ENCODE peak calls at places on chromosome 15, in seven cellular contexts. One of them, this sample, is unnamed. For H3K4me1, the result is how much of the 10 kb centered on the place peaks cover.

GRCh38 chr15:77867266-77868047 is 210.1 kb downstream of the TBC1D2B start:
- DNase-seq in left lung: peak
- DNase-seq in adrenal gland: no peak
- DNase-seq in lower lobe of right lung: peak
- DNase-seq in stomach: no peak
- DNase-seq in A549: no peak
- DNase-seq in uterus: peak
- DNase-seq in this sample: no peak

GRCh38 chr15:43514241-43515057 is 3.0 kb upstream of the MAP1A start:
- DNase-seq in left lung: no peak
- DNase-seq in adrenal gland: no peak
- DNase-seq in lower lobe of right lung: no peak
- DNase-seq in stomach: no peak
- DNase-seq in A549: no peak
- DNase-seq in uterus: no peak
- DNase-seq in this sample: no peak

GRCh38 chr15:30905821-30906220 is 2.1 kb downstream of the FAN1 start:
- DNase-seq in left lung: no peak
- DNase-seq in adrenal gland: no peak
- DNase-seq in lower lobe of right lung: no peak
- DNase-seq in stomach: no peak
- DNase-seq in A549: no peak
- DNase-seq in uterus: no peak
- DNase-seq in this sample: no peak

GRCh38 chr15:62475595-62475994 is 310.5 kb upstream of the C2CD4B start:
- DNase-seq in left lung: no peak
- DNase-seq in adrenal gland: no peak
- DNase-seq in lower lobe of right lung: no peak
- DNase-seq in stomach: no peak
- DNase-seq in A549: no peak
- DNase-seq in uterus: no peak
- DNase-seq in this sample: no peak

GRCh38 chr15:75620776-75621536 is 4.6 kb downstream of the SNUPN start:
- DNase-seq in left lung: peak
- DNase-seq in adrenal gland: peak
- DNase-seq in lower lobe of right lung: peak
- DNase-seq in stomach: peak
- DNase-seq in A549: no peak
- DNase-seq in uterus: peak
- DNase-seq in this sample: peak

GRCh38 chr15:90716317-90716975 is 700 bp upstream of the BLM start:
- DNase-seq in left lung: no peak
- DNase-seq in adrenal gland: no peak
- DNase-seq in lower lobe of right lung: no peak
- DNase-seq in stomach: no peak
- DNase-seq in A549: no peak
- DNase-seq in uterus: no peak
- DNase-seq in this sample: no peak

GRCh38 chr15:101386967-101387366 is 91.9 kb upstream of the SNRPA1 start:
- DNase-seq in left lung: peak
- DNase-seq in adrenal gland: no peak
- DNase-seq in lower lobe of right lung: no peak
- DNase-seq in stomach: no peak
- DNase-seq in A549: no peak
- DNase-seq in uterus: no peak
- DNase-seq in this sample: no peak

GRCh38 chr15:63327648-63328421 is 50.4 kb downstream of the APH1B start:
- DNase-seq in left lung: no peak
- DNase-seq in adrenal gland: no peak
- DNase-seq in lower lobe of right lung: no peak
- DNase-seq in stomach: no peak
- DNase-seq in A549: no peak
- DNase-seq in uterus: no peak
- DNase-seq in this sample: no peak

DNA sequence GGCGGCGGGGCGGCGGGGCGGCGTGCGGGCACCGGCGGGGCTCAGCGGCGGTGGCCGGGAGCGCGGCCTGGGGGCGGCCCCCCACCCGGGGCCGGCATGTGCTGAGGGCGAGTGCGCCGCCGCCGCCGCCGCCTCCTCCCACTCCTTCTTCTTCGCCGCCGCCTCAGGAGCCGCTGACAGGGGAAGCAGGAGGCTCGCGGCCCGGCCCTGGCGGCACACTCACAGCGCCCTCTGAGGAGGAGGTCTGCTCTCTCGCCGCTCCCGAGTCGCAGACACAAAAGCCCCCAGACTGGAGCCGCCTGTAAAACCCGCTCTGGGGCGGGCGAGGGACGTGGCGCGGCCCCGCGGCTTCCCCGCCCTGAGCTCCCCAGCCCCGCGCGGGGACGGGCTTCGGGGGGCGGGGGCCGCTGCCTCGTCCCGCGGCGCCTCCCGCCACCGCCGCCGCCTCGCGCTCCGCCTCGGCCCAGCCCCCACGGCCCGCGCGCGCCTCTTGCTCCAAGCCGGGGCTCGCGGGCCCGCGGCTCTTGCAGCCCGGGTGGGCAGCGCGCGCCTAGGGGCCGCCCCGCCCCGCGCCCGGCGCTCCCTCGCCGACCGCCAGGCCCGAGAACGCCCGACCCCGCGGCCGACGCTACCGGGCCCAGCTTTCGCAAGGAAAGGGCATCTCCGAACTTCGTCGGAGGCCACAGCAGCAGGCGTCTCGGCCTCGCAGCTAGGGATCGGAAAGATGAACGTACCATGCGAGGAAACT is at the start of gene PYGO1:
- DNase-seq in left lung: peak
- DNase-seq in adrenal gland: peak
- DNase-seq in lower lobe of right lung: peak
- DNase-seq in stomach: peak
- DNase-seq in A549: peak
- DNase-seq in uterus: peak
- DNase-seq in this sample: peak
- TF ChIP-seq CTCF in left lung: no peak
- TF ChIP-seq CTCF in adrenal gland: no peak
- TF ChIP-seq CTCF in lower lobe of right lung: no peak
- TF ChIP-seq CTCF in stomach: no peak
- TF ChIP-seq CTCF in A549: no peak
- TF ChIP-seq CTCF in uterus: no peak
- TF ChIP-seq CTCF in this sample: no peak

GRCh38 chr15:41774873-41775417 is 661 bp downstream of the MAPKBP1 start:
- DNase-seq in left lung: no peak
- DNase-seq in adrenal gland: no peak
- DNase-seq in lower lobe of right lung: no peak
- DNase-seq in stomach: no peak
- DNase-seq in A549: no peak
- DNase-seq in uterus: no peak
- DNase-seq in this sample: no peak
- H3K4me1 ChIP-seq in left lung: half or more
- H3K4me1 ChIP-seq in adrenal gland: half or more
- H3K4me1 ChIP-seq in lower lobe of right lung: under half
- H3K4me1 ChIP-seq in stomach: half or more
- H3K4me1 ChIP-seq in A549: under half
- H3K4me1 ChIP-seq in uterus: under half
- H3K4me1 ChIP-seq in this sample: under half

GRCh38 chr15:39171944-39172368 is 408.9 kb upstream of the THBS1 start:
- DNase-seq in left lung: peak
- DNase-seq in adrenal gland: peak
- DNase-seq in lower lobe of right lung: peak
- DNase-seq in stomach: peak
- DNase-seq in A549: peak
- DNase-seq in uterus: peak
- DNase-seq in this sample: peak

GRCh38 chr15:39172380-39173281 is 408.2 kb upstream of the THBS1 start:
- DNase-seq in left lung: no peak
- DNase-seq in adrenal gland: peak
- DNase-seq in lower lobe of right lung: no peak
- DNase-seq in stomach: no peak
- DNase-seq in A549: no peak
- DNase-seq in uterus: peak
- DNase-seq in this sample: no peak

GRCh38 chr15:39177561-39177960 is 403.3 kb upstream of the THBS1 start:
- DNase-seq in left lung: no peak
- DNase-seq in adrenal gland: no peak
- DNase-seq in lower lobe of right lung: no peak
- DNase-seq in stomach: no peak
- DNase-seq in A549: no peak
- DNase-seq in uterus: no peak
- DNase-seq in this sample: no peak

GRCh38 chr15:39174332-39174731 is 406.5 kb upstream of the THBS1 start:
- DNase-seq in left lung: no peak
- DNase-seq in adrenal gland: no peak
- DNase-seq in lower lobe of right lung: no peak
- DNase-seq in stomach: no peak
- DNase-seq in A549: no peak
- DNase-seq in uterus: no peak
- DNase-seq in this sample: no peak

DNA sequence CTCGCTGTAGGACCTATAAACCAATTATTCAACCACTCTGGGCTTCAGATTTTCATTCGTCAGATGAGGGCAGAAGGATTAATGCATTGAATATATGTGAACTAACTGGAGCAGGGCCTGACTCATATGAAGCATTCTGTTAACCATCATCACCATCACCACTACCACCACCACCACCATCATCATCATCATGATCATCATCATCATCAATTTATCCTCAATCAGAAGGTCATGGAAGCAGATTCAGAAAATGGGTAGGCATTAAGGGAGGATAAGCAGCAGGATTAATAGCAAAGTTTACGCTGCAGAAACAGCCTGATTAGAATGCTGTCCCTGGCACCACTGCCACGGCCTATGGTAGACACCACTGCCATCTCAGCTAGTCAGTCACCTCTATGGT is 407.5 kb upstream of the THBS1 start:
- DNase-seq in left lung: no peak
- DNase-seq in adrenal gland: no peak
- DNase-seq in lower lobe of right lung: no peak
- DNase-seq in stomach: no peak
- DNase-seq in A549: no peak
- DNase-seq in uterus: no peak
- DNase-seq in this sample: no peak
- H3K4me3 ChIP-seq in left lung: no peak
- H3K4me3 ChIP-seq in adrenal gland: no peak
- H3K4me3 ChIP-seq in lower lobe of right lung: no peak
- H3K4me3 ChIP-seq in stomach: no peak
- H3K4me3 ChIP-seq in A549: no peak
- H3K4me3 ChIP-seq in uterus: no peak
- H3K4me3 ChIP-seq in this sample: no peak

GRCh38 chr15:26866298-26867198 is at the start of gene GABRA5:
- DNase-seq in left lung: no peak
- DNase-seq in adrenal gland: no peak
- DNase-seq in lower lobe of right lung: no peak
- DNase-seq in stomach: no peak
- DNase-seq in A549: peak
- DNase-seq in uterus: no peak
- DNase-seq in this sample: peak
- TF ChIP-seq CTCF in left lung: no peak
- TF ChIP-seq CTCF in adrenal gland: no peak
- TF ChIP-seq CTCF in lower lobe of right lung: no peak
- TF ChIP-seq CTCF in stomach: no peak
- TF ChIP-seq CTCF in A549: peak
- TF ChIP-seq CTCF in uterus: no peak
- TF ChIP-seq CTCF in this sample: no peak